ENCODE peak calls at places on chromosome 5, in six cellular contexts. H is fibroblast of villous mesenchyme, O is lower leg skin, B is cardiac muscle cell, Y is uterus, W is heart left ventricle. U is an unnamed sample.

GRCh38 chr5:143229896-143230675 is 173.4 kb downstream of the NR3C1 start:
- DNase-seq in H (peak), O (peak), B (no peak), Y (no peak), W (no peak), U (no peak)

GRCh38 chr5:142396436-142396835 is 71.6 kb upstream of the SPRY4 start:
- DNase-seq in H (no peak), O (no peak), B (no peak), Y (no peak), W (no peak), U (no peak)

GRCh38 chr5:82351754-82352145 is 73.6 kb upstream of the RPS23 start:
- DNase-seq in H (peak), O (no peak), B (peak), Y (no peak), W (no peak), U (peak)

GRCh38 chr5:120677481-120677880 is 213.4 kb downstream of the PRR16 start:
- DNase-seq in H (peak), O (no peak), B (no peak), Y (no peak), W (no peak), U (no peak)

GRCh38 chr5:75536694-75537360 is 25.1 kb downstream of the POLK start:
- DNase-seq in H (no peak), O (no peak), B (no peak), Y (no peak), W (peak), U (no peak)

GRCh38 chr5:89968870-89969472 is 440.6 kb downstream of the CETN3 start:
- DNase-seq in H (peak), O (no peak), B (no peak), Y (peak), W (peak), U (peak)

GRCh38 chr5:94761786-94762185 is 143.3 kb downstream of the SLF1 start:
- DNase-seq in H (no peak), O (no peak), B (no peak), Y (no peak), W (no peak), U (no peak)

GRCh38 chr5:97041239-97041638 is 101.2 kb downstream of the LIX1 start:
- DNase-seq in H (no peak), O (no peak), B (no peak), Y (no peak), W (no peak), U (no peak)

GRCh38 chr5:41115281-41115680 is 44.1 kb upstream of the MROH2B start:
- DNase-seq in H (peak), O (no peak), B (no peak), Y (no peak), W (no peak), U (peak)

GRCh38 chr5:113505181-113505580 is 8.3 kb upstream of the YTHDC2 start:
- DNase-seq in H (peak), O (no peak), B (no peak), Y (no peak), W (no peak), U (peak)

GRCh38 chr5:149731617-149732400 is 1.7 kb downstream of the PPARGC1B start:
- DNase-seq in H (peak), O (peak), B (peak), Y (peak), W (peak), U (peak)

GRCh38 chr5:119274767-119275130 is 81.1 kb upstream of the TNFAIP8 start:
- DNase-seq in H (peak), O (no peak), B (no peak), Y (no peak), W (no peak), U (peak)

GRCh38 chr5:128228506-128228905 is 144.9 kb downstream of the SLC12A2 start:
- DNase-seq in H (peak), O (no peak), B (no peak), Y (no peak), W (no peak), U (peak)

GRCh38 chr5:179142434-179143198 is 82.4 kb downstream of the ZNF354C start:
- DNase-seq in H (peak), O (no peak), B (no peak), Y (no peak), W (no peak), U (peak)

GRCh38 chr5:82057051-82057450 is 85.2 kb downstream of the ATG10 start:
- DNase-seq in H (no peak), O (no peak), B (no peak), Y (no peak), W (no peak), U (no peak)

GRCh38 chr5:166594552-166594951 is 1696.9 kb upstream of the WWC1 start:
- DNase-seq in H (no peak), O (no peak), B (no peak), Y (no peak), W (no peak), U (no peak)

GRCh38 chr5:69467442-69468225 is 25.0 kb upstream of the OCLN start:
- DNase-seq in H (no peak), O (no peak), B (no peak), Y (no peak), W (no peak), U (no peak)

GRCh38 chr5:83586874-83587776 is 115.6 kb downstream of the VCAN start:
- DNase-seq in H (peak), O (no peak), B (no peak), Y (no peak), W (no peak), U (no peak)

GRCh38 chr5:149932445-149933350 is 11.9 kb downstream of the PDE6A start:
- DNase-seq in H (no peak), O (no peak), B (peak), Y (peak), W (no peak), U (peak)

GRCh38 chr5:52069997-52070396 is 686.7 kb downstream of the ISL1 start:
- DNase-seq in H (no peak), O (no peak), B (no peak), Y (no peak), W (no peak), U (no peak)

GRCh38 chr5:9454012-9454481 is 91.8 kb downstream of the SEMA5A start:
- DNase-seq in H (peak), O (no peak), B (no peak), Y (no peak), W (no peak), U (no peak)

GRCh38 chr5:55114061-55114460 is 11.6 kb downstream of the GZMA start:
- DNase-seq in H (no peak), O (no peak), B (no peak), Y (no peak), W (no peak), U (no peak)

GRCh38 chr5:111680737-111681413 is 76.1 kb downstream of the NREP start:
- DNase-seq in H (peak), O (peak), B (no peak), Y (peak), W (peak), U (peak)

GRCh38 chr5:61304611-61305369 is 27.3 kb upstream of the ZSWIM6 start:
- DNase-seq in H (peak), O (no peak), B (no peak), Y (no peak), W (peak), U (peak)

GRCh38 chr5:57438162-57438561 is 44.4 kb downstream of the ACTBL2 start:
- DNase-seq in H (peak), O (no peak), B (no peak), Y (no peak), W (no peak), U (peak)

GRCh38 chr5:135944564-135944963 is 10.2 kb downstream of the LECT2 start:
- DNase-seq in H (no peak), O (no peak), B (no peak), Y (no peak), W (no peak), U (no peak)

GRCh38 chr5:32388429-32389111 is 56.0 kb downstream of the ZFR start:
- DNase-seq in H (peak), O (no peak), B (no peak), Y (no peak), W (no peak), U (peak)

GRCh38 chr5:116387738-116388137 is 186.9 kb downstream of the SEMA6A start:
- DNase-seq in H (no peak), O (no peak), B (no peak), Y (no peak), W (no peak), U (no peak)

GRCh38 chr5:53965459-53965858 is 344.9 kb downstream of the ARL15 start:
- DNase-seq in H (no peak), O (no peak), B (no peak), Y (no peak), W (no peak), U (no peak)

GRCh38 chr5:109936091-109936490 is 246.4 kb downstream of the MAN2A1 start:
- DNase-seq in H (no peak), O (no peak), B (no peak), Y (no peak), W (no peak), U (peak)
- H3K4me3 ChIP-seq in H (no peak), O (no peak), B (no peak), Y (no peak), W (no peak), U (no peak)

GRCh38 chr5:137728048-137728447 is 7.8 kb downstream of the KLHL3 start:
- DNase-seq in H (no peak), O (no peak), B (no peak), Y (no peak), W (no peak), U (no peak)
- TF ChIP-seq CTCF in H (peak), O (no peak), B (peak), Y (no peak), W (no peak), U (no peak)

DNA sequence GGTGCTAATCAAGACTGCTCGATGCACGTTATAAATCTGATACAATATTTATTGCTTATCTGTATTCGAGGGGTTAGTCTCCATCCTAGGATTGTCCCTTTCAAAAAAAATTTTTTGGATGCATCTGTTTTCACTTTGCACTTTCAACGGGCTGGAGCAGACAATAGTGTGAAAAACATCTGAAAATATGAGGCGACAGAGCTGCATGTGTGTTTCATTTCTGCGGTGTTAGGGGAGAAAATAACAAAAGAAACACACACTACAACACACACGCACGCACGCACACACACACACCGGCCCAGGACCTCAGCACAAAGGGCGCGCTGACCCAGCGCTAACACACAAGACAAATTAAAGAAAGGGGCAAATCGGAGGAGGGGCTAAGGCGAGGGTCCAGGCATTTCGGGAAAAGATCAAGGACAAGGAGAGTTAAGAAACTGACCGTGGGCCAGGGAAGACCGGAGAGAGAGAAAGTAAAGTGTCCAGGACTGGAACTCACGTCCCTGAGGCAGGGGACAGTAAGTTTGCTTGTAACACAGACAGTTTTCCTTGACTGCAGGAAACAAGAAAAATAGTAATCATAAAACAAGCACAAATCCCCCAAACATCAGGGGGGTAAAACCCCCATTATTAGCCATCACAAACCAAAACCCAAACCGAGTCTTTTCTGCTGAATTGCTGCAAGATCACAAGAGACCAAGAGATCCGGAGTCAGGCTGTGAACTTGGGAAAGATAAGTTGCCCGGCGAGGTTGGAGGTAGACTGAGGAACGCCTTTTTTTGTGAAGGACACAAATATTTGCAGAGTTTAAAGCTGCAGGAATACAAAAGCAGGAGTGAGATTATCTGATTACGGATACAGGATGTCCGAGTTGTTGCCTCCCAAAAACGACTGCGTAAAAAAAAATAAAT is 302.1 kb downstream of the PARP8 start:
- DNase-seq in H (no peak), O (no peak), B (no peak), Y (no peak), W (no peak), U (no peak)
- H3K4me3 ChIP-seq in H (no peak), O (peak), B (peak), Y (peak), W (peak), U (no peak)

GRCh38 chr5:178125253-178125916 is 5.4 kb upstream of the RMND5B start:
- DNase-seq in H (no peak), O (no peak), B (no peak), Y (no peak), W (no peak), U (no peak)
- TF ChIP-seq CTCF in H (no peak), O (no peak), B (no peak), Y (no peak), W (no peak), U (no peak)

GRCh38 chr5:138755084-138755748 is 2.0 kb downstream of the CTNNA1 start:
- DNase-seq in H (no peak), O (no peak), B (no peak), Y (no peak), W (no peak), U (no peak)

GRCh38 chr5:138752341-138752950 is 779 bp upstream of the CTNNA1 start:
- DNase-seq in H (no peak), O (peak), B (peak), Y (peak), W (peak), U (no peak)

GRCh38 chr5:138753794-138754698 is 821 bp downstream of the CTNNA1 start:
- DNase-seq in H (peak), O (peak), B (peak), Y (peak), W (peak), U (peak)

GRCh38 chr5:138752951-138753793 is at the start of gene CTNNA1:
- DNase-seq in H (peak), O (peak), B (peak), Y (peak), W (peak), U (peak)

DNA sequence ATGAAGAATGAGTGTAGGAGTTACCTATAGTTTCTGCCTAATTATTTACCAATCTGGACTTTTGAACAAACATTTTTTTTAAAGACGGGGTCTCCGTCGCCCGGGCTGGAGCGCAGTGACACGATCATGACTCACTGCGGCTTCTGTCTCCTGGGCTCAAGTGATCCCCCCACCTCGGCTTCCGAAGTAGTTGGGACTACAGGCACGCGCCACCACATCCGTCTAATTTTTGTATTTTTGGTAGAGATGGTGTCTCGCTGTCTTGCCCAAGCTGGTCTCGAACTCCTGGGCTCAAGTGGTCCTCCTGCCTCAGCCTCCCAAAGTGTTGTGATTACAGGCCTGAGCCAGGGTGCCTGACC is 1.5 kb downstream of the CTNNA1 start:
- DNase-seq in H (no peak), O (no peak), B (no peak), Y (no peak), W (no peak), U (peak)
- H3K4me3 ChIP-seq in H (peak), O (no peak), B (peak), Y (peak), W (peak), U (peak)

GRCh38 chr5:140633081-140633471 is at the start of gene CD14:
- DNase-seq in H (peak), O (peak), B (no peak), Y (no peak), W (peak), U (peak)

GRCh38 chr5:140634103-140634502 is 1.1 kb upstream of the CD14 start:
- DNase-seq in H (no peak), O (no peak), B (no peak), Y (no peak), W (no peak), U (no peak)

GRCh38 chr5:140637722-140638473 is 1.4 kb upstream of the TMCO6 start:
- DNase-seq in H (no peak), O (no peak), B (no peak), Y (no peak), W (no peak), U (no peak)

GRCh38 chr5:140632366-140633080 is 452 bp downstream of the CD14 start:
- DNase-seq in H (peak), O (no peak), B (no peak), Y (peak), W (peak), U (peak)

GRCh38 chr5:140635291-140636257 is 2.6 kb upstream of the CD14 start:
- DNase-seq in H (no peak), O (no peak), B (no peak), Y (no peak), W (no peak), U (no peak)
- TF ChIP-seq CTCF in H (no peak), O (no peak), B (no peak), Y (no peak), W (no peak), U (no peak)

GRCh38 chr5:88679638-88680037 is 203.3 kb downstream of the MEF2C start:
- DNase-seq in H (no peak), O (no peak), B (no peak), Y (no peak), W (no peak), U (no peak)
- H3K4me3 ChIP-seq in H (no peak), O (no peak), B (no peak), Y (no peak), W (no peak), U (no peak)

GRCh38 chr5:8341416-8341815 is 472.5 kb downstream of the MTRR start:
- DNase-seq in H (no peak), O (no peak), B (no peak), Y (no peak), W (no peak), U (peak)

GRCh38 chr5:8340261-8340660 is 471.3 kb downstream of the MTRR start:
- DNase-seq in H (no peak), O (no peak), B (peak), Y (no peak), W (no peak), U (peak)

DNA sequence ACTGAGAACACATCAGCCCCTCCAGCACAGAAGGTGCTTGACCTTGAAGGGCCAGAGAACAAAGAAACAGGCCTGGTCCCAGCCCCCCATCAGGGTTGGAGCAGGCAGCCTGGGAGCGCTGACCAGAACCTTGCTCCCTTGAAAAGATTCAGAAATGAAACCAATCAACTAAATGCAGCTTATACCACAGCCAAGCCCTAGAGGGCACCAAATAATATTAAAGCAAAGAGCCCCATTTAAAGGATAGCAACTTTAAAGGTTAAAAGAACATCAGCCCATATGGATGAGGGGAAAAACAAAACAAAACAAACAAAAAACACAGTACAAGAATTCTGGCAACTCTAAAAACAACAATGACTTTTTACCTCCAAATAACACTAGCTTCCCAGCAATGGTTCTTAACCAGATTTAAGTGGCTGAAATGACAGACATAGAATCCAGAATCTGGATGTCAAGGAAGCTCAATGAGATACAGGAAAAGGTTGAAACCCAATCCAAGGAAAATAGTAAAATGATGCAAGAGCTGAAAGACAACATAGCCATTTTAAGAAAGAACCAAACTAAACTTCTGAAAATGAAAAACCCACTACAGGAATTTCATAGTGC is 471.9 kb downstream of the MTRR start:
- DNase-seq in H (peak), O (no peak), B (peak), Y (no peak), W (no peak), U (peak)
- TF ChIP-seq CTCF in H (peak), O (no peak), B (peak), Y (no peak), W (peak), U (peak)

GRCh38 chr5:15021286-15022046 is 149.9 kb upstream of the ANKH start:
- DNase-seq in H (peak), O (no peak), B (no peak), Y (no peak), W (no peak), U (peak)
- H3K4me3 ChIP-seq in H (no peak), O (no peak), B (no peak), Y (no peak), W (peak), U (no peak)